ENCODE peak calls at places on chromosome 11, in five cellular contexts. One of them, this sample, is unnamed. For H3K4me1, the result is how much of the 10 kb centered on the place peaks cover.

GRCh38 chr11:59283825-59284772 is 71.4 kb upstream of the MPEG1 start:
- DNase-seq in GM23338: peak
- DNase-seq in OCI-LY7: peak
- DNase-seq in MM.1S: peak
- DNase-seq in GM23248: peak
- DNase-seq in this sample: peak

GRCh38 chr11:20790622-20791021 is 121.2 kb downstream of the NELL1 start:
- DNase-seq in GM23338: peak
- DNase-seq in OCI-LY7: no peak
- DNase-seq in MM.1S: no peak
- DNase-seq in GM23248: no peak
- DNase-seq in this sample: no peak

GRCh38 chr11:10728779-10729472 is 22.1 kb upstream of the CTR9 start:
- DNase-seq in GM23338: peak
- DNase-seq in OCI-LY7: no peak
- DNase-seq in MM.1S: no peak
- DNase-seq in GM23248: peak
- DNase-seq in this sample: no peak

GRCh38 chr11:121452609-121453150 is at the start of gene SORL1-AS1:
- DNase-seq in GM23338: peak
- DNase-seq in OCI-LY7: peak
- DNase-seq in MM.1S: no peak
- DNase-seq in GM23248: no peak
- DNase-seq in this sample: peak

GRCh38 chr11:44811841-44812448 is 85.2 kb downstream of the TSPAN18 start:
- DNase-seq in GM23338: no peak
- DNase-seq in OCI-LY7: no peak
- DNase-seq in MM.1S: no peak
- DNase-seq in GM23248: no peak
- DNase-seq in this sample: no peak

GRCh38 chr11:10628506-10629236 is 60.2 kb upstream of the LYVE1 start:
- DNase-seq in GM23338: no peak
- DNase-seq in OCI-LY7: peak
- DNase-seq in MM.1S: no peak
- DNase-seq in GM23248: no peak
- DNase-seq in this sample: no peak

GRCh38 chr11:112931686-112932085 is 29.5 kb upstream of the NCAM1 start:
- DNase-seq in GM23338: no peak
- DNase-seq in OCI-LY7: no peak
- DNase-seq in MM.1S: no peak
- DNase-seq in GM23248: no peak
- DNase-seq in this sample: no peak

GRCh38 chr11:7545611-7546010 is 31.8 kb downstream of the PPFIBP2 start:
- DNase-seq in GM23338: peak
- DNase-seq in OCI-LY7: no peak
- DNase-seq in MM.1S: no peak
- DNase-seq in GM23248: no peak
- DNase-seq in this sample: no peak

GRCh38 chr11:2771758-2772466 is 72.1 kb upstream of the KCNQ1OT1 start:
- DNase-seq in GM23338: no peak
- DNase-seq in OCI-LY7: no peak
- DNase-seq in MM.1S: no peak
- DNase-seq in GM23248: no peak
- DNase-seq in this sample: no peak

GRCh38 chr11:93491941-93492340 is 51.2 kb downstream of the SMCO4 start:
- DNase-seq in GM23338: no peak
- DNase-seq in OCI-LY7: no peak
- DNase-seq in MM.1S: no peak
- DNase-seq in GM23248: no peak
- DNase-seq in this sample: no peak

GRCh38 chr11:628056-628455 is 1.1 kb upstream of the SCT start:
- DNase-seq in GM23338: no peak
- DNase-seq in OCI-LY7: no peak
- DNase-seq in MM.1S: no peak
- DNase-seq in GM23248: no peak
- DNase-seq in this sample: no peak

GRCh38 chr11:48103621-48104561 is 112.7 kb upstream of the OR4B1 start:
- DNase-seq in GM23338: no peak
- DNase-seq in OCI-LY7: no peak
- DNase-seq in MM.1S: no peak
- DNase-seq in GM23248: peak
- DNase-seq in this sample: peak

GRCh38 chr11:3840289-3840869 is 380 bp downstream of the RHOG start:
- DNase-seq in GM23338: peak
- DNase-seq in OCI-LY7: peak
- DNase-seq in MM.1S: no peak
- DNase-seq in GM23248: peak
- DNase-seq in this sample: no peak

GRCh38 chr11:81255905-81256304 is 1477.8 kb downstream of the FAM181B start:
- DNase-seq in GM23338: no peak
- DNase-seq in OCI-LY7: no peak
- DNase-seq in MM.1S: no peak
- DNase-seq in GM23248: no peak
- DNase-seq in this sample: no peak

GRCh38 chr11:62687508-62688396 is 1.6 kb downstream of the LRRN4CL start:
- DNase-seq in GM23338: peak
- DNase-seq in OCI-LY7: no peak
- DNase-seq in MM.1S: no peak
- DNase-seq in GM23248: no peak
- DNase-seq in this sample: no peak

GRCh38 chr11:2302280-2302843 is 549 bp downstream of the TSPAN32 start:
- DNase-seq in GM23338: no peak
- DNase-seq in OCI-LY7: no peak
- DNase-seq in MM.1S: no peak
- DNase-seq in GM23248: no peak
- DNase-seq in this sample: no peak

GRCh38 chr11:68892576-68892975 is 11.1 kb downstream of the MRPL21 start:
- DNase-seq in GM23338: no peak
- DNase-seq in OCI-LY7: no peak
- DNase-seq in MM.1S: no peak
- DNase-seq in GM23248: no peak
- DNase-seq in this sample: no peak

GRCh38 chr11:65090628-65091027 is 5.4 kb upstream of the VPS51 start:
- DNase-seq in GM23338: no peak
- DNase-seq in OCI-LY7: no peak
- DNase-seq in MM.1S: peak
- DNase-seq in GM23248: no peak
- DNase-seq in this sample: no peak

GRCh38 chr11:128518493-128519207 is 68.7 kb downstream of the ETS1 start:
- DNase-seq in GM23338: no peak
- DNase-seq in OCI-LY7: peak
- DNase-seq in MM.1S: no peak
- DNase-seq in GM23248: peak
- DNase-seq in this sample: no peak

GRCh38 chr11:87035976-87036583 is 1.7 kb upstream of the TMEM135 start:
- DNase-seq in GM23338: no peak
- DNase-seq in OCI-LY7: peak
- DNase-seq in MM.1S: no peak
- DNase-seq in GM23248: no peak
- DNase-seq in this sample: no peak

GRCh38 chr11:34274712-34275398 is 83.0 kb downstream of the ABTB2 start:
- DNase-seq in GM23338: no peak
- DNase-seq in OCI-LY7: no peak
- DNase-seq in MM.1S: no peak
- DNase-seq in GM23248: peak
- DNase-seq in this sample: peak

GRCh38 chr11:32071811-32072210 is 19.1 kb upstream of the RCN1 start:
- DNase-seq in GM23338: peak
- DNase-seq in OCI-LY7: no peak
- DNase-seq in MM.1S: no peak
- DNase-seq in GM23248: peak
- DNase-seq in this sample: peak

GRCh38 chr11:15158351-15159015 is 43.8 kb downstream of the INSC start:
- DNase-seq in GM23338: no peak
- DNase-seq in OCI-LY7: no peak
- DNase-seq in MM.1S: no peak
- DNase-seq in GM23248: peak
- DNase-seq in this sample: peak

GRCh38 chr11:12235080-12235479 is 124.7 kb downstream of the MICAL2 start:
- DNase-seq in GM23338: no peak
- DNase-seq in OCI-LY7: no peak
- DNase-seq in MM.1S: no peak
- DNase-seq in GM23248: no peak
- DNase-seq in this sample: no peak

GRCh38 chr11:12236744-12237101 is 126.3 kb downstream of the MICAL2 start:
- DNase-seq in GM23338: no peak
- DNase-seq in OCI-LY7: no peak
- DNase-seq in MM.1S: no peak
- DNase-seq in GM23248: no peak
- DNase-seq in this sample: no peak

GRCh38 chr11:12235549-12235944 is 125.2 kb downstream of the MICAL2 start:
- DNase-seq in GM23338: no peak
- DNase-seq in OCI-LY7: no peak
- DNase-seq in MM.1S: no peak
- DNase-seq in GM23248: no peak
- DNase-seq in this sample: no peak

GRCh38 chr11:12237381-12237784 is 127.0 kb downstream of the MICAL2 start:
- DNase-seq in GM23338: no peak
- DNase-seq in OCI-LY7: no peak
- DNase-seq in MM.1S: no peak
- DNase-seq in GM23248: no peak
- DNase-seq in this sample: no peak

GRCh38 chr11:12235945-12236743 is 125.8 kb downstream of the MICAL2 start:
- DNase-seq in GM23338: peak
- DNase-seq in OCI-LY7: peak
- DNase-seq in MM.1S: peak
- DNase-seq in GM23248: peak
- DNase-seq in this sample: peak
- H2AFZ ChIP-seq in GM23338: no peak
- H2AFZ ChIP-seq in OCI-LY7: no peak
- H2AFZ ChIP-seq in MM.1S: no peak
- H2AFZ ChIP-seq in GM23248: no peak
- H2AFZ ChIP-seq in this sample: no peak

DNA sequence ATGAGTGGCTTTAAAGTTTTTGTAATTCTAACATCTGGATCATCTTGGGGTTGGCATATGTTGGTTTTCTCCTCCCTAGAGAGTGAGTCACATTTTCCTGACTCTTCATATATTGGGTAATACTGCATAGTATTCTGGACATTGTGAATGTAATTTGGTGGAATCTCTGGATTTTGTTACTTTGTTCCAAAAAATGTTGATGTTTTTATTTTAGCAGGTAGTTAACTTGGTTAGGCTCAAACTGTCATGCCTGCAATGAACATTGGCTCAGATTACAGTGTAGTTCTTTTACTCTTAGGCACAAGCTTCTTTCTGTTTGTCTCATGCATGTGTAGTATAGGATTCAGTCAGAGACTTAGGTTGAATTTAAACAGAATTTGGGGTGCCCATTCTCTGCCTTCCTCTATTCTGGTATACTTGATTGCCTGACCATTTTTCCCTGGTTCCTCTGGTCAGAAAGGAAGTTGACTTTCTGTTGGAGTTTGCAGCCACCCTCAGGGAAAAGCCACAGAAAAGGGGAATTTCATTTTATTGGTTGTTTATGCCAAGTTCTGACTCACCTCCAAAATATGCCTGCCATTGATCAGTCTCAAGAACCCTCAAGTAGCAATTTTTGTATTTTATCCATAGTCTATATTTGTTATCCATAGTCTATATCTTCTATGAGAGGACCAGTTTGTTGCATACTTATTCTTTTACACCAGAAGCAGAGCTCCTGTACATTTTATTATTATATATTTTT is 151.7 kb downstream of the UVRAG start:
- DNase-seq in GM23338: peak
- DNase-seq in OCI-LY7: no peak
- DNase-seq in MM.1S: no peak
- DNase-seq in GM23248: peak
- DNase-seq in this sample: peak
- TF ChIP-seq EZH2phosphoT487 in GM23338: no peak
- TF ChIP-seq EZH2phosphoT487 in OCI-LY7: no peak
- TF ChIP-seq EZH2phosphoT487 in MM.1S: no peak
- TF ChIP-seq EZH2phosphoT487 in GM23248: no peak
- TF ChIP-seq EZH2phosphoT487 in this sample: no peak

GRCh38 chr11:125092669-125093068 is 18.8 kb downstream of the TMEM218 start:
- DNase-seq in GM23338: no peak
- DNase-seq in OCI-LY7: no peak
- DNase-seq in MM.1S: no peak
- DNase-seq in GM23248: no peak
- DNase-seq in this sample: no peak

GRCh38 chr11:125091247-125091876 is 20.1 kb downstream of the TMEM218 start:
- DNase-seq in GM23338: peak
- DNase-seq in OCI-LY7: peak
- DNase-seq in MM.1S: no peak
- DNase-seq in GM23248: peak
- DNase-seq in this sample: peak

GRCh38 chr11:125093502-125093901 is 17.9 kb downstream of the TMEM218 start:
- DNase-seq in GM23338: no peak
- DNase-seq in OCI-LY7: no peak
- DNase-seq in MM.1S: no peak
- DNase-seq in GM23248: no peak
- DNase-seq in this sample: no peak

GRCh38 chr11:125091877-125092664 is 19.4 kb downstream of the TMEM218 start:
- DNase-seq in GM23338: no peak
- DNase-seq in OCI-LY7: no peak
- DNase-seq in MM.1S: no peak
- DNase-seq in GM23248: no peak
- DNase-seq in this sample: no peak

DNA sequence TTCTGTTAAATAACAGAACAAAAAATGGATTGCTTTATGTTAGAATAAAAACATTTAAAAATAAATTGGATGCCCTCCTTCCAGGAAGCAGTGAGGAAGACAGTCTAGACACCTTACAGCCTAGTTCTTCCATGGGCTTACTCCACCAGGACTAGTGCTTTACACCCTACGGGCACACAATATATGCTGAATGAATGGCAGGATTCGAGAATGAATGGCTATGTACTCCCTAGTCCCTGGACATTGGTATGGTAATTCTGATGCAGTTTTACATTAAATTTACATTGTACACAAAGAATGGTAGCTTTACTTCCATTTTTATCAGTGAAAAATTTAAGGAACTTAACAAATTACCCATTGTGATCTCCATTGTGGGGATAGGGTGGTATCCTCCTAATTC is 16.7 kb downstream of the TMEM218 start:
- DNase-seq in GM23338: no peak
- DNase-seq in OCI-LY7: no peak
- DNase-seq in MM.1S: no peak
- DNase-seq in GM23248: no peak
- DNase-seq in this sample: no peak
- H3K4me1 ChIP-seq in GM23338: under half
- H3K4me1 ChIP-seq in OCI-LY7: under half
- H3K4me1 ChIP-seq in MM.1S: under half
- H3K4me1 ChIP-seq in GM23248: under half
- H3K4me1 ChIP-seq in this sample: under half

GRCh38 chr11:19071255-19071654 is 10.7 kb upstream of the MRGPRX2 start:
- DNase-seq in GM23338: peak
- DNase-seq in OCI-LY7: peak
- DNase-seq in MM.1S: peak
- DNase-seq in GM23248: peak
- DNase-seq in this sample: peak
- H2AFZ ChIP-seq in GM23338: no peak
- H2AFZ ChIP-seq in OCI-LY7: no peak
- H2AFZ ChIP-seq in MM.1S: peak
- H2AFZ ChIP-seq in GM23248: peak
- H2AFZ ChIP-seq in this sample: peak

DNA sequence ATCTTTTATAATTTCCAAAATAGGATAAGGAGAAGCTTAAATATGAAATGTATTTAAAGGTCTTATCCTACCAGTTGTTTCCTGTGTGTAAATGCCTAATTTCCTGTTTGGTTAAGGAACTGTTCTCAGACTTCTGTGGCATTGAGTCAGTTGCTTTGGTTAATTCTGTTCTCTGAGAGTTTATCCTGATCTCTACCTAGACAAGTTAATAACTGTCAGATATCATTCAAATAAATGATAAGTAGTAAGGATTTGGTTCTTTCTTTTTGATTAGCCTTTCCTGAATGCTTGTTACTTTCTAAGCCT is 39.5 kb downstream of the CTNND1 start:
- DNase-seq in GM23338: no peak
- DNase-seq in OCI-LY7: peak
- DNase-seq in MM.1S: no peak
- DNase-seq in GM23248: no peak
- DNase-seq in this sample: no peak
- TF ChIP-seq EZH2phosphoT487 in GM23338: no peak
- TF ChIP-seq EZH2phosphoT487 in OCI-LY7: no peak
- TF ChIP-seq EZH2phosphoT487 in MM.1S: no peak
- TF ChIP-seq EZH2phosphoT487 in GM23248: no peak
- TF ChIP-seq EZH2phosphoT487 in this sample: no peak

This sample was measured in PC-3.